ENCODE peak calls at places on chromosomes 6 and 20, in five cellular contexts. One of them, this sample, is unnamed. For H3K27me3, the result is how much of the 10 kb centered on the place peaks cover.

GRCh38 chr6:107670792-107671199 is 153.3 kb downstream of the SCML4 start:
- DNase-seq in foreskin keratinocyte: no peak
- DNase-seq in Panc1: no peak
- DNase-seq in pancreas: no peak
- DNase-seq in suprapubic skin: no peak
- DNase-seq in this sample: no peak

GRCh38 chr6:166712554-166713228 is 85.6 kb upstream of the RPS6KA2 start:
- DNase-seq in foreskin keratinocyte: no peak
- DNase-seq in Panc1: no peak
- DNase-seq in pancreas: no peak
- DNase-seq in suprapubic skin: no peak
- DNase-seq in this sample: no peak

GRCh38 chr20:56171087-56172012 is 77.2 kb upstream of the MC3R start:
- DNase-seq in foreskin keratinocyte: peak
- DNase-seq in Panc1: no peak
- DNase-seq in pancreas: no peak
- DNase-seq in suprapubic skin: no peak
- DNase-seq in this sample: no peak

GRCh38 chr20:18973499-18974173 is 160.1 kb downstream of the SCP2D1 start:
- DNase-seq in foreskin keratinocyte: peak
- DNase-seq in Panc1: no peak
- DNase-seq in pancreas: no peak
- DNase-seq in suprapubic skin: no peak
- DNase-seq in this sample: no peak

GRCh38 chr6:684831-685636 is 7.9 kb downstream of the EXOC2 start:
- DNase-seq in foreskin keratinocyte: peak
- DNase-seq in Panc1: no peak
- DNase-seq in pancreas: no peak
- DNase-seq in suprapubic skin: no peak
- DNase-seq in this sample: no peak

GRCh38 chr6:136822051-136822378 is 377 bp upstream of the PEX7 start:
- DNase-seq in foreskin keratinocyte: no peak
- DNase-seq in Panc1: peak
- DNase-seq in pancreas: no peak
- DNase-seq in suprapubic skin: no peak
- DNase-seq in this sample: no peak

GRCh38 chr6:155881845-155882526 is 426.3 kb upstream of the NOX3 start:
- DNase-seq in foreskin keratinocyte: no peak
- DNase-seq in Panc1: no peak
- DNase-seq in pancreas: peak
- DNase-seq in suprapubic skin: no peak
- DNase-seq in this sample: no peak

GRCh38 chr6:109455502-109456282 is at the start of gene MICAL1:
- DNase-seq in foreskin keratinocyte: peak
- DNase-seq in Panc1: no peak
- DNase-seq in pancreas: peak
- DNase-seq in suprapubic skin: peak
- DNase-seq in this sample: peak

GRCh38 chr6:139373928-139374356 is 506 bp downstream of the CITED2 start:
- DNase-seq in foreskin keratinocyte: no peak
- DNase-seq in Panc1: no peak
- DNase-seq in pancreas: no peak
- DNase-seq in suprapubic skin: no peak
- DNase-seq in this sample: no peak

GRCh38 chr6:83808005-83808404 is 45.2 kb upstream of the RIPPLY2 start:
- DNase-seq in foreskin keratinocyte: no peak
- DNase-seq in Panc1: no peak
- DNase-seq in pancreas: no peak
- DNase-seq in suprapubic skin: no peak
- DNase-seq in this sample: no peak

GRCh38 chr6:144659735-144660246 is 374.7 kb downstream of the UTRN start:
- DNase-seq in foreskin keratinocyte: no peak
- DNase-seq in Panc1: no peak
- DNase-seq in pancreas: no peak
- DNase-seq in suprapubic skin: no peak
- DNase-seq in this sample: no peak
- H3K27ac ChIP-seq in foreskin keratinocyte: no peak
- H3K27ac ChIP-seq in Panc1: no peak
- H3K27ac ChIP-seq in pancreas: peak
- H3K27ac ChIP-seq in suprapubic skin: no peak
- H3K27ac ChIP-seq in this sample: no peak

DNA sequence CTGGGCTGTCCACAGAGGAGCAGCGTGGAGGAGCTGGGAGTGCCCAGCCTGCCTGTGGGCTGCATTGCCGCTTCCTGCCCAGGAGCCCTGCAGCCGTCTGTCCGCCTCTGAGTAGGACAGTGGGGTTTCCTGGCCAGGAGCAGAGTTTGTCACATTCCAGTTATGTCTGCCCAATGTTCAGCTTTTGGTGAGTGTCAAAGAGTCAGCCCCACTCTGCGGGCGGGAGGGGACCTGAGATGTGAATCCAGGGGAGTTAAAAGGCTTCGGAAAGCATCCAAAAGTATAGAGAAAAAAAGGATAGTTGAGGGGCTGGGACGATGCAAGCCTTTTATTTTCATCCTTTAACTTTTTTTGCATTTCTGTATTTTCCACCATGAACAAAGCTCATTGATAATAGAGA is 7.2 kb upstream of the GATA5 start:
- DNase-seq in foreskin keratinocyte: no peak
- DNase-seq in Panc1: no peak
- DNase-seq in pancreas: no peak
- DNase-seq in suprapubic skin: no peak
- DNase-seq in this sample: no peak
- H3K27me3 ChIP-seq in foreskin keratinocyte: half or more
- H3K27me3 ChIP-seq in Panc1: under half
- H3K27me3 ChIP-seq in pancreas: under half
- H3K27me3 ChIP-seq in suprapubic skin: half or more
- H3K27me3 ChIP-seq in this sample: half or more

DNA sequence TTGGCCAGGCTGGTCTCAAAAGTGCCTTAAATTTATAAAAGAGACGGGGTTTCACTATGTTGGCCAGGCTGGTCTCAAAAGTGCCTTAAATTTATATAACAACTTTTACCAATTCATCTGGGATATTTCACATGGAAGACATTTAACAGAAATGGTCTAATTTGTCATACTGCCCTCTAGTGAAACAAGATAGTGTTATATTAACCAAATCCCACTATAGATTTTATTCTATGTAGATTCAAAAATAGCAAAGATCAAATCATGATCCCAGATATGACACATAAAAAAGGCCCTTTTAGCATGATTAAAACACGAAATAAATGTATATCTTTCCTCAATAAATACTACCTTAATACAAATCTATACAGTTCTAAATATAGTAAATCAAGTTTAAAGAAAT is 102.8 kb upstream of the TFAP2D start:
- DNase-seq in foreskin keratinocyte: no peak
- DNase-seq in Panc1: no peak
- DNase-seq in pancreas: no peak
- DNase-seq in suprapubic skin: no peak
- DNase-seq in this sample: no peak
- TF ChIP-seq CTCF in foreskin keratinocyte: peak
- TF ChIP-seq CTCF in Panc1: peak
- TF ChIP-seq CTCF in pancreas: no peak
- TF ChIP-seq CTCF in suprapubic skin: no peak
- TF ChIP-seq CTCF in this sample: peak

DNA sequence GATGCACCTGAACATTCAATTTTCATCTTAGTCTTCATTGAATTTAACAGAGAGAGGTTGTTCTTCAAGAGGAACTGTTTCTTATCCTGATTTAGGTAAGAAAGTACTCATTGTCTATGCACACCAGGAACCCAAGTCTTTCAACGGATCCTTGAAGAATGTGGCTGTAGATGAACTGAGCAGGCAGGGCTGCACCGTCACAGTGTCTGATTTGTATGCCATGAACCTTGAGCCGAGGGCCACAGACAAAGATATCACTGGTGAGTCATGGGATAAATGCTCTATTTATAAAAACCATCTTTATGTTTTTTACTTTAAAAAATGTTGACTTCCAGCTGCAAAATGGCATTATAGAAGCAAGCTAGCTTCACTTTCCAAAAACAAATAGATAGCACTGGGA is 10.2 kb downstream of the NQO2 start:
- DNase-seq in foreskin keratinocyte: no peak
- DNase-seq in Panc1: no peak
- DNase-seq in pancreas: no peak
- DNase-seq in suprapubic skin: no peak
- DNase-seq in this sample: no peak
- H3K27ac ChIP-seq in foreskin keratinocyte: no peak
- H3K27ac ChIP-seq in Panc1: no peak
- H3K27ac ChIP-seq in pancreas: no peak
- H3K27ac ChIP-seq in suprapubic skin: no peak
- H3K27ac ChIP-seq in this sample: no peak

GRCh38 chr6:144151010-144151727 is 852 bp downstream of the STX11 start:
- DNase-seq in foreskin keratinocyte: peak
- DNase-seq in Panc1: peak
- DNase-seq in pancreas: no peak
- DNase-seq in suprapubic skin: no peak
- DNase-seq in this sample: peak

GRCh38 chr6:144149894-144150672 is at the start of gene STX11:
- DNase-seq in foreskin keratinocyte: peak
- DNase-seq in Panc1: peak
- DNase-seq in pancreas: peak
- DNase-seq in suprapubic skin: peak
- DNase-seq in this sample: peak

GRCh38 chr6:144150673-144151009 is 324 bp downstream of the STX11 start:
- DNase-seq in foreskin keratinocyte: no peak
- DNase-seq in Panc1: no peak
- DNase-seq in pancreas: peak
- DNase-seq in suprapubic skin: no peak
- DNase-seq in this sample: no peak

GRCh38 chr6:144148891-144149290 is 1.4 kb upstream of the STX11 start:
- DNase-seq in foreskin keratinocyte: no peak
- DNase-seq in Panc1: no peak
- DNase-seq in pancreas: no peak
- DNase-seq in suprapubic skin: no peak
- DNase-seq in this sample: no peak

DNA sequence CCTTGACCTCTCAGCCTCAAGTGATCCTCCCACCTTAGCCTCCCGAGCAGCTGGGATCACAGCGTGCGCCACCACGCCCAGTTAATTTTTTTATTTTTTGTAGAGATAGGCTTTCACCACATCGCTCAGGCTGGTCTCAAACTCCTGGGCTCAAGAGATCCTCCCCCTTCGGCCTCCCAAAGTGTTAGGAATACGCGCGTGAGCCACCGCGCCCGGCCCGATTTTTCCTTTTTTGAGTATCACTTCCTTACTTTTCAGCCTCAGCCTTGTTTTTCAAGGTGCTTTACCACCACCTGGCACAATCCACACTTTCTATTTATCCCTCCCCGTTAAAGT is 791 bp upstream of the STX11 start:
- DNase-seq in foreskin keratinocyte: no peak
- DNase-seq in Panc1: no peak
- DNase-seq in pancreas: peak
- DNase-seq in suprapubic skin: no peak
- DNase-seq in this sample: no peak
- H3K27me3 ChIP-seq in foreskin keratinocyte: under half
- H3K27me3 ChIP-seq in Panc1: under half
- H3K27me3 ChIP-seq in pancreas: under half
- H3K27me3 ChIP-seq in suprapubic skin: under half
- H3K27me3 ChIP-seq in this sample: under half

DNA sequence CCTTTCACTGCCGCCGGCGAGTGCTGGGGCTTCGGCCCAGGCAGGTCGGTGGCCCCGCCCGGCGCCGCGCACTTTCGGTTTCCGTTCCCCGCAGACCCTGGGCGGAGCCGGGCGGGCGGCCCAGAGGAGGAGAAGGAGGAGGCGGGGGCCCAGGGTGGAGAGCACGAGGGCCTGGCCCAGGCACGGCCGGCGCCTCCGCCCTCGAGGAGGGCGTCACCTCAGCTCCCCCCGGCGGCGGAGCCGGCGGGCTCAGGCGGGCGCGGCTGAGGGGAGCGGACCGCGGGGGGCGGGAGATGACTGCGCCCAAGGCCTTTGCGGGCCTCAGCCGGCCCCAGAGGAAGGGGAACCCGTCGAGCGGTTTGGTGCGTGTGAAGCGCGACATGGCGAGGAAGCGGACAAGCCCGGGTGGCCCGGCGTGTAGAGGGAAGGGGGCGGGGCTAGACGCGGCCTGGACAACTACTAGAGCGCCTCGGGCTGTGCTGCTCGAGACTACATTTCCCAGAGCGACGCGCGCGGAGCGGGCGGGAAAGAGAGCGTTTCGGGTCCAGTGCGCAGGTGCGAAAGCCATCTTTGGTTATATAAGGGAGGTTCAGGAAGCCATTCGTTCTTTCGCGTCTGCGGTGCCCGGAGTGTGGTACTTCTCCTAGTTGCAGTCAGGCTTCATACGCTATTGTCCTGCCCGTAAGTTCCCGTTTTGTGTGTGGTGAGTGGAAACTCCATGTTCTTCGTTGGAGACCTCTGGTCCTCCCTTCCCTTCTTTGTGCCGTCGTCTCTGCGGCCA is at the start of gene ZNFX1:
- DNase-seq in foreskin keratinocyte: peak
- DNase-seq in Panc1: peak
- DNase-seq in pancreas: peak
- DNase-seq in suprapubic skin: peak
- DNase-seq in this sample: peak
- TF ChIP-seq CTCF in foreskin keratinocyte: peak
- TF ChIP-seq CTCF in Panc1: no peak
- TF ChIP-seq CTCF in pancreas: no peak
- TF ChIP-seq CTCF in suprapubic skin: no peak
- TF ChIP-seq CTCF in this sample: no peak

This sample was measured in PC-9.